ENCODE peak calls at places on chromosomes 12 and 14, in four cellular contexts. B, C, R and J are unnamed samples.

GRCh38 chr14:69261761-69262331 is 1.9 kb downstream of the GALNT16 start:
- DNase-seq in B (no peak), C (no peak), R (no peak), J (no peak)

GRCh38 chr14:103091041-103091882 is 3.3 kb upstream of the EXOC3L4 start:
- DNase-seq in B (peak), C (peak), R (no peak), J (no peak)

GRCh38 chr12:106634206-106634605 is 51.4 kb downstream of the RFX4 start:
- DNase-seq in B (no peak), C (no peak), R (no peak), J (no peak)

GRCh38 chr14:21987937-21988336 is 314.3 kb upstream of the OR4E1 start:
- DNase-seq in B (peak), C (peak), R (no peak), J (no peak)

GRCh38 chr12:56694161-56694560 is 6.1 kb upstream of the PTGES3 start:
- DNase-seq in B (no peak), C (no peak), R (no peak), J (no peak)

GRCh38 chr14:53952533-53952932 is 4.1 kb downstream of the BMP4 start:
- DNase-seq in B (no peak), C (no peak), R (no peak), J (no peak)

GRCh38 chr14:101476931-101477553 is 84.3 kb upstream of the DIO3 start:
- DNase-seq in B (no peak), C (no peak), R (no peak), J (no peak)

GRCh38 chr12:92134638-92135274 is 10.9 kb downstream of the BTG1 start:
- DNase-seq in B (peak), C (peak), R (no peak), J (peak)

GRCh38 chr12:7498832-7499231 is 4.7 kb downstream of the CD163 start:
- DNase-seq in B (peak), C (peak), R (peak), J (peak)

GRCh38 chr12:104347374-104348075 is 44.0 kb downstream of the EID3 start:
- DNase-seq in B (no peak), C (peak), R (no peak), J (no peak)

GRCh38 chr14:41606249-41607118 is at the start of gene LRFN5:
- DNase-seq in B (peak), C (peak), R (no peak), J (no peak)

GRCh38 chr14:91202234-91202974 is 42.1 kb downstream of the GPR68 start:
- DNase-seq in B (peak), C (peak), R (no peak), J (no peak)

GRCh38 chr12:57614178-57614947 is 3.1 kb downstream of the ARHGEF25 start:
- DNase-seq in B (no peak), C (peak), R (no peak), J (no peak)

GRCh38 chr12:30485230-30485890 is 210.3 kb downstream of the IPO8 start:
- DNase-seq in B (no peak), C (no peak), R (no peak), J (no peak)

GRCh38 chr14:74140374-74140850 is 55.7 kb downstream of the LIN52 start:
- DNase-seq in B (peak), C (peak), R (no peak), J (no peak)

GRCh38 chr12:130872179-130873096 is 572 bp downstream of the RAN start:
- DNase-seq in B (peak), C (peak), R (no peak), J (no peak)

DNA sequence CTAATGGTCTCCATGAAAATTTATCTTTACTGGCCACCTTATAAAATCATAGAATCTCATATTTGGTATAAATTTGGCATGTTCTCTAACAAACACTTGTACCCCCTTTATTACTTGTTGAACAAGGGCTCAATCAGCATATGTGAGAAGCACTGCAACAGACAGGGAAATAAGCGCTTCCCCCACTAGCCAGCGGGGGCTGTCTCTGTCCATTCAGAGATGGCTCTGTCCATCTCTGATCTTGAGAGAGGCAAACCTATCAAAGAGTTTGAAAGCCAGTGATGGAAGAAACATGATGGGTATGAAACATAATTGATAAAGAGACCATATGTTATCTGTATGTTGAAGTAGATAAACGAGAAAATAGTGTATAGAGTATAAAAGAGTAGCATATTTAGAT is 326.8 kb downstream of the PDZRN4 start:
- DNase-seq in B (no peak), C (no peak), R (no peak), J (no peak)
- TF ChIP-seq CTCF in B (peak), C (no peak), R (peak), J (no peak)

GRCh38 chr14:88032373-88032772 is 27.4 kb downstream of the GPR65 start:
- DNase-seq in B (no peak), C (no peak), R (no peak), J (no peak)
- TF ChIP-seq CTCF in B (no peak), C (no peak), R (no peak), J (no peak)

GRCh38 chr14:37598973-37599526 is 3.6 kb downstream of the TTC6 start:
- DNase-seq in B (no peak), C (no peak), R (no peak), J (no peak)

GRCh38 chr14:37596790-37597189 is 1.4 kb downstream of the TTC6 start:
- DNase-seq in B (no peak), C (no peak), R (no peak), J (no peak)

GRCh38 chr14:37595809-37596595 is 573 bp downstream of the TTC6 start:
- DNase-seq in B (no peak), C (no peak), R (no peak), J (no peak)

GRCh38 chr14:37598085-37598972 is 2.9 kb downstream of the TTC6 start:
- DNase-seq in B (no peak), C (no peak), R (no peak), J (no peak)

DNA sequence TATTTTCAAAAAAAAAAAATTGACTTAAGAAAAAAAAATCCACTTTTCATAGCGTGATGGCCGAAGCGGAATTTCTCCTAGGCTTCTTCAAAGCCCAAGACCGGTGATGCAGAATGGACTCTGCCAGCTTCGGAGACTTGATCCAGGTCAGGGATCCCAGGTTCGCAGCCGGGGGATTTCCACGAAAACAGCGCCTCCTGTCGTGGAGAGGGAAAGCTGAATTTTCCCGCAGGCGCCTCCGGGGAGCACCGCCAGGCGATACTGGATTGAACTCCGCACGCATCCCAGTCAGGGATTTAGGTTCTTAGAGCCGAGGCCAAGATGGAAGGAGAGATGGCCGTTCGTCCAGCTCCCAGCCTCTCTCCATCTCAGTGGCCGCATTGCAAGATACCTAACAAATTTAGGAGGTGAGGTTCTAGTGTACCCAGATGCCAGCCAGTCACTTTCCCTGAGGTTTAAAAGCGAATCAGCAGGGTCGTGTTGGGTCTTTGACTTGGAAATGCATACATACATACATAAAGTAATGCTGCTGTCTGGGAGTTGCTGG is 2.2 kb downstream of the TTC6 start:
- DNase-seq in B (no peak), C (no peak), R (no peak), J (no peak)
- TF ChIP-seq CTCF in B (peak), C (peak), R (peak), J (peak)

GRCh38 chr14:96051231-96051630 is 12.1 kb downstream of the C14orf132 start:
- DNase-seq in B (no peak), C (no peak), R (no peak), J (no peak)

GRCh38 chr14:96053600-96054381 is 14.6 kb downstream of the C14orf132 start:
- DNase-seq in B (peak), C (peak), R (peak), J (peak)

GRCh38 chr14:96053236-96053599 is 14.1 kb downstream of the C14orf132 start:
- DNase-seq in B (no peak), C (no peak), R (no peak), J (no peak)

GRCh38 chr14:96052541-96053105 is 13.5 kb downstream of the C14orf132 start:
- DNase-seq in B (no peak), C (no peak), R (no peak), J (no peak)

GRCh38 chr14:96051642-96052540 is 12.7 kb downstream of the C14orf132 start:
- DNase-seq in B (no peak), C (no peak), R (no peak), J (no peak)
- TF ChIP-seq CTCF in B (no peak), C (no peak), R (no peak), J (no peak)

GRCh38 chr12:52952082-52952801 is 3.3 kb downstream of the KRT18 start:
- DNase-seq in B (no peak), C (peak), R (no peak), J (no peak)
- TF ChIP-seq CTCF in B (peak), C (peak), R (no peak), J (peak)

GRCh38 chr14:64772394-64772950 is 68.2 kb downstream of the PLEKHG3 start:
- DNase-seq in B (no peak), C (no peak), R (no peak), J (no peak)
- TF ChIP-seq CTCF in B (no peak), C (no peak), R (no peak), J (no peak)

GRCh38 chr12:865614-866013 is 83.9 kb downstream of the RAD52 start:
- DNase-seq in B (no peak), C (no peak), R (no peak), J (no peak)

GRCh38 chr12:867905-868304 is 81.6 kb downstream of the RAD52 start:
- DNase-seq in B (no peak), C (no peak), R (no peak), J (no peak)

GRCh38 chr12:870378-870777 is 79.1 kb downstream of the RAD52 start:
- DNase-seq in B (no peak), C (no peak), R (no peak), J (no peak)

GRCh38 chr12:873954-874353 is 75.5 kb downstream of the RAD52 start:
- DNase-seq in B (no peak), C (no peak), R (no peak), J (no peak)

GRCh38 chr12:868722-869121 is 80.8 kb downstream of the RAD52 start:
- DNase-seq in B (no peak), C (no peak), R (no peak), J (no peak)
- TF ChIP-seq CTCF in B (no peak), C (no peak), R (no peak), J (no peak)

DNA sequence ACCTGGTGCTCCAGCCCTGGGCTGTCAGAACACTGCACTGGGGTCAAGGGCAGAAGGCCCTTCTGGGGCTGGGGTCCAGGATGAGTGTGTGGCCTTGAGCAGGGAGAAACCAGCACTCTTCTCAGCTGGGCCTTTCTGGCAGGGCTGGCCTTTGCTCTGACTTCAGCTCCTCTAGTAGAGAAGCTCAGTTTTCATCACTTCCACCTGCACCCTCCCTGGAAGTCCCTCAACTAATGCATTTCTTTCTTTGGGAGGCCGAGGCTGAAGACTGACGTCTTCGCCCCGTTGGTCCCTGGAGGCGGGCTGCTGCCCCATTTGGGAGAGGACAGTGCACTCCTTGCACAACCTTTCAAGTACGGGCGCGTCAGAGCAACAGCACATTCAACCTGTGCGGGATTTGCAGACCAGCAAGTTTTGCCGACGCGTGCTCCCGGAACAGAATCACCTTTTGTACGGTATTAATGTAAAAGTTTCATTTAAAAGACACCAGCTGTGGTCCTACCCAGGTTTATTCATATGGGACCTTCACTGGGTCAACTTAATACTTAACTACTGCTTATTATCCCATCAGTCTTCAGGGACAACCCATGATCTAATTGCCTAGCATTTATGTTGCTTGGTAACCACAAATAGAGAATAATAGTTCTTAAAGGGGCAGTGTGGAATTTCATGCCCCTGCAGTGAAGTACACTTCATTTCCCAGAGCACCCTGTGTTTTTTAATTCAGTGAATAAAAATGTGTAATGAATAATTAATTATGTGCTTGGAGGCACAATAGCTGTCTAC is 134.9 kb upstream of the VRK1 start:
- DNase-seq in B (no peak), C (no peak), R (no peak), J (no peak)
- TF ChIP-seq CTCF in B (no peak), C (no peak), R (no peak), J (no peak)